ENCODE peak calls at places on chromosomes 3 and 15, in eight cellular contexts. One of them, this sample, is unnamed.

GRCh38 chr3:190496859-190497258 is 17.0 kb upstream of the IL1RAP start:
- DNase-seq in GOT3: no peak
- DNase-seq in BJ: no peak
- DNase-seq in activated gamma-delta T cell treated with Interleukin-2 at 50 U/mL for 16 hours: no peak
- DNase-seq in activated T-cell treated with anti-CD3 and anti-CD28 coated beads, Interleukin-2, amount 50 U/mL, for 24 hours: no peak
- DNase-seq in psoas muscle: no peak
- DNase-seq in SHP77: no peak
- DNase-seq in stimulated activated CD4-positive, alpha-beta T cell treated with anti-CD3 and anti-CD28 coated beads, Interleukin-15, amount 100 ng/mL, for 1 hour: no peak
- DNase-seq in this sample: no peak

GRCh38 chr15:31280037-31280830 is 46.4 kb upstream of the KLF13 start:
- DNase-seq in activated gamma-delta T cell treated with Interleukin-2 at 50 U/mL for 16 hours: no peak
- DNase-seq in SHP77: peak
- DNase-seq in activated T-cell treated with anti-CD3 and anti-CD28 coated beads, Interleukin-2, amount 50 U/mL, for 24 hours: no peak
- DNase-seq in GOT3: no peak
- DNase-seq in BJ: no peak
- DNase-seq in stimulated activated CD4-positive, alpha-beta T cell treated with anti-CD3 and anti-CD28 coated beads, Interleukin-15, amount 100 ng/mL, for 1 hour: no peak
- DNase-seq in psoas muscle: no peak
- DNase-seq in this sample: no peak

GRCh38 chr3:81459733-81460132 is 301.7 kb downstream of the GBE1 start:
- DNase-seq in BJ: no peak
- DNase-seq in activated gamma-delta T cell treated with Interleukin-2 at 50 U/mL for 16 hours: no peak
- DNase-seq in activated T-cell treated with anti-CD3 and anti-CD28 coated beads, Interleukin-2, amount 50 U/mL, for 24 hours: no peak
- DNase-seq in GOT3: no peak
- DNase-seq in SHP77: no peak
- DNase-seq in psoas muscle: no peak
- DNase-seq in stimulated activated CD4-positive, alpha-beta T cell treated with anti-CD3 and anti-CD28 coated beads, Interleukin-15, amount 100 ng/mL, for 1 hour: no peak
- DNase-seq in this sample: no peak

GRCh38 chr3:172040976-172041963 is 1.9 kb downstream of the FNDC3B start:
- DNase-seq in psoas muscle: no peak
- DNase-seq in activated gamma-delta T cell treated with Interleukin-2 at 50 U/mL for 16 hours: no peak
- DNase-seq in SHP77: no peak
- DNase-seq in GOT3: no peak
- DNase-seq in activated T-cell treated with anti-CD3 and anti-CD28 coated beads, Interleukin-2, amount 50 U/mL, for 24 hours: no peak
- DNase-seq in BJ: no peak
- DNase-seq in stimulated activated CD4-positive, alpha-beta T cell treated with anti-CD3 and anti-CD28 coated beads, Interleukin-15, amount 100 ng/mL, for 1 hour: no peak
- DNase-seq in this sample: no peak

GRCh38 chr3:45993421-45994027 is 2.1 kb downstream of the FYCO1 start:
- DNase-seq in SHP77: no peak
- DNase-seq in activated gamma-delta T cell treated with Interleukin-2 at 50 U/mL for 16 hours: peak
- DNase-seq in GOT3: no peak
- DNase-seq in stimulated activated CD4-positive, alpha-beta T cell treated with anti-CD3 and anti-CD28 coated beads, Interleukin-15, amount 100 ng/mL, for 1 hour: no peak
- DNase-seq in psoas muscle: no peak
- DNase-seq in BJ: no peak
- DNase-seq in activated T-cell treated with anti-CD3 and anti-CD28 coated beads, Interleukin-2, amount 50 U/mL, for 24 hours: no peak
- DNase-seq in this sample: no peak

GRCh38 chr15:92393287-92393993 is at the start of gene ST8SIA2:
- DNase-seq in GOT3: no peak
- DNase-seq in SHP77: no peak
- DNase-seq in activated gamma-delta T cell treated with Interleukin-2 at 50 U/mL for 16 hours: no peak
- DNase-seq in psoas muscle: peak
- DNase-seq in BJ: no peak
- DNase-seq in stimulated activated CD4-positive, alpha-beta T cell treated with anti-CD3 and anti-CD28 coated beads, Interleukin-15, amount 100 ng/mL, for 1 hour: no peak
- DNase-seq in activated T-cell treated with anti-CD3 and anti-CD28 coated beads, Interleukin-2, amount 50 U/mL, for 24 hours: no peak
- DNase-seq in this sample: peak

GRCh38 chr15:68725736-68726135 is 95.0 kb downstream of the ANP32A start:
- DNase-seq in psoas muscle: peak
- DNase-seq in activated gamma-delta T cell treated with Interleukin-2 at 50 U/mL for 16 hours: no peak
- DNase-seq in GOT3: no peak
- DNase-seq in stimulated activated CD4-positive, alpha-beta T cell treated with anti-CD3 and anti-CD28 coated beads, Interleukin-15, amount 100 ng/mL, for 1 hour: no peak
- DNase-seq in SHP77: no peak
- DNase-seq in BJ: no peak
- DNase-seq in activated T-cell treated with anti-CD3 and anti-CD28 coated beads, Interleukin-2, amount 50 U/mL, for 24 hours: no peak
- DNase-seq in this sample: no peak

GRCh38 chr3:59426851-59427565 is 377.2 kb upstream of the CFAP20DC start:
- DNase-seq in activated T-cell treated with anti-CD3 and anti-CD28 coated beads, Interleukin-2, amount 50 U/mL, for 24 hours: no peak
- DNase-seq in SHP77: no peak
- DNase-seq in BJ: peak
- DNase-seq in activated gamma-delta T cell treated with Interleukin-2 at 50 U/mL for 16 hours: no peak
- DNase-seq in stimulated activated CD4-positive, alpha-beta T cell treated with anti-CD3 and anti-CD28 coated beads, Interleukin-15, amount 100 ng/mL, for 1 hour: no peak
- DNase-seq in psoas muscle: no peak
- DNase-seq in GOT3: no peak
- DNase-seq in this sample: no peak

GRCh38 chr15:84949043-84949442 is 32.6 kb upstream of the PDE8A start:
- DNase-seq in BJ: no peak
- DNase-seq in stimulated activated CD4-positive, alpha-beta T cell treated with anti-CD3 and anti-CD28 coated beads, Interleukin-15, amount 100 ng/mL, for 1 hour: no peak
- DNase-seq in SHP77: no peak
- DNase-seq in psoas muscle: no peak
- DNase-seq in activated T-cell treated with anti-CD3 and anti-CD28 coated beads, Interleukin-2, amount 50 U/mL, for 24 hours: no peak
- DNase-seq in GOT3: no peak
- DNase-seq in activated gamma-delta T cell treated with Interleukin-2 at 50 U/mL for 16 hours: no peak
- DNase-seq in this sample: no peak

GRCh38 chr3:10683106-10683505 is 132.9 kb upstream of the SLC6A11 start:
- DNase-seq in BJ: no peak
- DNase-seq in psoas muscle: no peak
- DNase-seq in activated gamma-delta T cell treated with Interleukin-2 at 50 U/mL for 16 hours: no peak
- DNase-seq in GOT3: no peak
- DNase-seq in SHP77: no peak
- DNase-seq in stimulated activated CD4-positive, alpha-beta T cell treated with anti-CD3 and anti-CD28 coated beads, Interleukin-15, amount 100 ng/mL, for 1 hour: no peak
- DNase-seq in activated T-cell treated with anti-CD3 and anti-CD28 coated beads, Interleukin-2, amount 50 U/mL, for 24 hours: no peak
- DNase-seq in this sample: no peak

GRCh38 chr15:80485370-80486164 is 81.4 kb downstream of the ARNT2 start:
- DNase-seq in SHP77: peak
- DNase-seq in psoas muscle: no peak
- DNase-seq in activated T-cell treated with anti-CD3 and anti-CD28 coated beads, Interleukin-2, amount 50 U/mL, for 24 hours: no peak
- DNase-seq in activated gamma-delta T cell treated with Interleukin-2 at 50 U/mL for 16 hours: no peak
- DNase-seq in BJ: no peak
- DNase-seq in stimulated activated CD4-positive, alpha-beta T cell treated with anti-CD3 and anti-CD28 coated beads, Interleukin-15, amount 100 ng/mL, for 1 hour: no peak
- DNase-seq in GOT3: no peak
- DNase-seq in this sample: no peak

GRCh38 chr3:167095976-167096375 is 284.1 kb downstream of the ZBBX start:
- DNase-seq in psoas muscle: no peak
- DNase-seq in stimulated activated CD4-positive, alpha-beta T cell treated with anti-CD3 and anti-CD28 coated beads, Interleukin-15, amount 100 ng/mL, for 1 hour: no peak
- DNase-seq in BJ: no peak
- DNase-seq in activated gamma-delta T cell treated with Interleukin-2 at 50 U/mL for 16 hours: no peak
- DNase-seq in activated T-cell treated with anti-CD3 and anti-CD28 coated beads, Interleukin-2, amount 50 U/mL, for 24 hours: no peak
- DNase-seq in SHP77: no peak
- DNase-seq in GOT3: no peak
- DNase-seq in this sample: no peak

GRCh38 chr3:188154758-188155574 is 1.0 kb downstream of the LPP start:
- DNase-seq in psoas muscle: no peak
- DNase-seq in stimulated activated CD4-positive, alpha-beta T cell treated with anti-CD3 and anti-CD28 coated beads, Interleukin-15, amount 100 ng/mL, for 1 hour: no peak
- DNase-seq in activated T-cell treated with anti-CD3 and anti-CD28 coated beads, Interleukin-2, amount 50 U/mL, for 24 hours: no peak
- DNase-seq in BJ: no peak
- DNase-seq in activated gamma-delta T cell treated with Interleukin-2 at 50 U/mL for 16 hours: no peak
- DNase-seq in SHP77: no peak
- DNase-seq in GOT3: no peak
- DNase-seq in this sample: no peak

GRCh38 chr3:126355777-126356372 is 1.3 kb downstream of the KLF15 start:
- DNase-seq in SHP77: no peak
- DNase-seq in stimulated activated CD4-positive, alpha-beta T cell treated with anti-CD3 and anti-CD28 coated beads, Interleukin-15, amount 100 ng/mL, for 1 hour: no peak
- DNase-seq in GOT3: no peak
- DNase-seq in activated gamma-delta T cell treated with Interleukin-2 at 50 U/mL for 16 hours: no peak
- DNase-seq in BJ: no peak
- DNase-seq in activated T-cell treated with anti-CD3 and anti-CD28 coated beads, Interleukin-2, amount 50 U/mL, for 24 hours: peak
- DNase-seq in psoas muscle: peak
- DNase-seq in this sample: peak

GRCh38 chr3:12408984-12409383 is 75.3 kb upstream of the TSEN2 start:
- DNase-seq in BJ: no peak
- DNase-seq in psoas muscle: no peak
- DNase-seq in activated T-cell treated with anti-CD3 and anti-CD28 coated beads, Interleukin-2, amount 50 U/mL, for 24 hours: no peak
- DNase-seq in SHP77: no peak
- DNase-seq in GOT3: no peak
- DNase-seq in activated gamma-delta T cell treated with Interleukin-2 at 50 U/mL for 16 hours: no peak
- DNase-seq in stimulated activated CD4-positive, alpha-beta T cell treated with anti-CD3 and anti-CD28 coated beads, Interleukin-15, amount 100 ng/mL, for 1 hour: no peak
- DNase-seq in this sample: no peak

GRCh38 chr15:39778031-39778430 is 4.6 kb downstream of the FSIP1 start:
- DNase-seq in SHP77: no peak
- DNase-seq in GOT3: no peak
- DNase-seq in activated T-cell treated with anti-CD3 and anti-CD28 coated beads, Interleukin-2, amount 50 U/mL, for 24 hours: no peak
- DNase-seq in activated gamma-delta T cell treated with Interleukin-2 at 50 U/mL for 16 hours: no peak
- DNase-seq in BJ: no peak
- DNase-seq in stimulated activated CD4-positive, alpha-beta T cell treated with anti-CD3 and anti-CD28 coated beads, Interleukin-15, amount 100 ng/mL, for 1 hour: no peak
- DNase-seq in psoas muscle: no peak
- DNase-seq in this sample: no peak

GRCh38 chr3:52518723-52519444 is 14.8 kb downstream of the NT5DC2 start:
- DNase-seq in activated T-cell treated with anti-CD3 and anti-CD28 coated beads, Interleukin-2, amount 50 U/mL, for 24 hours: no peak
- DNase-seq in activated gamma-delta T cell treated with Interleukin-2 at 50 U/mL for 16 hours: no peak
- DNase-seq in GOT3: no peak
- DNase-seq in SHP77: peak
- DNase-seq in psoas muscle: peak
- DNase-seq in stimulated activated CD4-positive, alpha-beta T cell treated with anti-CD3 and anti-CD28 coated beads, Interleukin-15, amount 100 ng/mL, for 1 hour: no peak
- DNase-seq in BJ: no peak
- DNase-seq in this sample: no peak

GRCh38 chr3:128572013-128572412 is 78.6 kb downstream of the RPN1 start:
- DNase-seq in BJ: no peak
- DNase-seq in activated gamma-delta T cell treated with Interleukin-2 at 50 U/mL for 16 hours: no peak
- DNase-seq in activated T-cell treated with anti-CD3 and anti-CD28 coated beads, Interleukin-2, amount 50 U/mL, for 24 hours: no peak
- DNase-seq in psoas muscle: no peak
- DNase-seq in GOT3: no peak
- DNase-seq in stimulated activated CD4-positive, alpha-beta T cell treated with anti-CD3 and anti-CD28 coated beads, Interleukin-15, amount 100 ng/mL, for 1 hour: no peak
- DNase-seq in SHP77: no peak
- DNase-seq in this sample: no peak

GRCh38 chr3:169668081-169668956 is 4.8 kb upstream of the MECOM start:
- DNase-seq in BJ: no peak
- DNase-seq in GOT3: peak
- DNase-seq in activated T-cell treated with anti-CD3 and anti-CD28 coated beads, Interleukin-2, amount 50 U/mL, for 24 hours: peak
- DNase-seq in stimulated activated CD4-positive, alpha-beta T cell treated with anti-CD3 and anti-CD28 coated beads, Interleukin-15, amount 100 ng/mL, for 1 hour: no peak
- DNase-seq in activated gamma-delta T cell treated with Interleukin-2 at 50 U/mL for 16 hours: no peak
- DNase-seq in SHP77: no peak
- DNase-seq in psoas muscle: peak
- DNase-seq in this sample: peak

GRCh38 chr15:89628791-89629715 is 26.2 kb downstream of the KIF7 start:
- DNase-seq in psoas muscle: no peak
- DNase-seq in activated T-cell treated with anti-CD3 and anti-CD28 coated beads, Interleukin-2, amount 50 U/mL, for 24 hours: no peak
- DNase-seq in SHP77: no peak
- DNase-seq in stimulated activated CD4-positive, alpha-beta T cell treated with anti-CD3 and anti-CD28 coated beads, Interleukin-15, amount 100 ng/mL, for 1 hour: no peak
- DNase-seq in activated gamma-delta T cell treated with Interleukin-2 at 50 U/mL for 16 hours: no peak
- DNase-seq in BJ: no peak
- DNase-seq in GOT3: no peak
- DNase-seq in this sample: no peak

GRCh38 chr3:74613566-74613965 is 893 bp downstream of the CNTN3 start:
- DNase-seq in activated T-cell treated with anti-CD3 and anti-CD28 coated beads, Interleukin-2, amount 50 U/mL, for 24 hours: no peak
- DNase-seq in psoas muscle: no peak
- DNase-seq in GOT3: no peak
- DNase-seq in activated gamma-delta T cell treated with Interleukin-2 at 50 U/mL for 16 hours: no peak
- DNase-seq in SHP77: no peak
- DNase-seq in BJ: no peak
- DNase-seq in stimulated activated CD4-positive, alpha-beta T cell treated with anti-CD3 and anti-CD28 coated beads, Interleukin-15, amount 100 ng/mL, for 1 hour: no peak
- DNase-seq in this sample: no peak

GRCh38 chr15:30984542-30984941 is 6.9 kb downstream of the MTMR10 start:
- DNase-seq in GOT3: no peak
- DNase-seq in SHP77: no peak
- DNase-seq in BJ: no peak
- DNase-seq in activated T-cell treated with anti-CD3 and anti-CD28 coated beads, Interleukin-2, amount 50 U/mL, for 24 hours: no peak
- DNase-seq in stimulated activated CD4-positive, alpha-beta T cell treated with anti-CD3 and anti-CD28 coated beads, Interleukin-15, amount 100 ng/mL, for 1 hour: no peak
- DNase-seq in psoas muscle: no peak
- DNase-seq in activated gamma-delta T cell treated with Interleukin-2 at 50 U/mL for 16 hours: no peak
- DNase-seq in this sample: no peak

GRCh38 chr15:36589971-36590370 is 10.5 kb downstream of the CDIN1 start:
- DNase-seq in psoas muscle: no peak
- DNase-seq in stimulated activated CD4-positive, alpha-beta T cell treated with anti-CD3 and anti-CD28 coated beads, Interleukin-15, amount 100 ng/mL, for 1 hour: no peak
- DNase-seq in activated T-cell treated with anti-CD3 and anti-CD28 coated beads, Interleukin-2, amount 50 U/mL, for 24 hours: no peak
- DNase-seq in activated gamma-delta T cell treated with Interleukin-2 at 50 U/mL for 16 hours: no peak
- DNase-seq in SHP77: no peak
- DNase-seq in GOT3: no peak
- DNase-seq in BJ: no peak
- DNase-seq in this sample: no peak

GRCh38 chr3:99902091-99902490 is 84.4 kb downstream of the CMSS1 start:
- DNase-seq in SHP77: no peak
- DNase-seq in stimulated activated CD4-positive, alpha-beta T cell treated with anti-CD3 and anti-CD28 coated beads, Interleukin-15, amount 100 ng/mL, for 1 hour: no peak
- DNase-seq in psoas muscle: no peak
- DNase-seq in BJ: no peak
- DNase-seq in activated T-cell treated with anti-CD3 and anti-CD28 coated beads, Interleukin-2, amount 50 U/mL, for 24 hours: no peak
- DNase-seq in activated gamma-delta T cell treated with Interleukin-2 at 50 U/mL for 16 hours: no peak
- DNase-seq in GOT3: no peak
- DNase-seq in this sample: no peak

GRCh38 chr3:129829640-129830039 is 63.9 kb downstream of the TMCC1 start:
- DNase-seq in SHP77: peak
- DNase-seq in GOT3: no peak
- DNase-seq in BJ: peak
- DNase-seq in activated T-cell treated with anti-CD3 and anti-CD28 coated beads, Interleukin-2, amount 50 U/mL, for 24 hours: no peak
- DNase-seq in activated gamma-delta T cell treated with Interleukin-2 at 50 U/mL for 16 hours: peak
- DNase-seq in stimulated activated CD4-positive, alpha-beta T cell treated with anti-CD3 and anti-CD28 coated beads, Interleukin-15, amount 100 ng/mL, for 1 hour: no peak
- DNase-seq in psoas muscle: peak
- DNase-seq in this sample: peak

GRCh38 chr3:12507871-12508281 is 23.6 kb downstream of the TSEN2 start:
- DNase-seq in stimulated activated CD4-positive, alpha-beta T cell treated with anti-CD3 and anti-CD28 coated beads, Interleukin-15, amount 100 ng/mL, for 1 hour: no peak
- DNase-seq in BJ: no peak
- DNase-seq in SHP77: peak
- DNase-seq in activated gamma-delta T cell treated with Interleukin-2 at 50 U/mL for 16 hours: no peak
- DNase-seq in activated T-cell treated with anti-CD3 and anti-CD28 coated beads, Interleukin-2, amount 50 U/mL, for 24 hours: no peak
- DNase-seq in GOT3: peak
- DNase-seq in psoas muscle: peak
- DNase-seq in this sample: no peak

GRCh38 chr3:193190387-193190786 is 50.6 kb upstream of the PLAAT1 start:
- DNase-seq in BJ: no peak
- DNase-seq in activated T-cell treated with anti-CD3 and anti-CD28 coated beads, Interleukin-2, amount 50 U/mL, for 24 hours: no peak
- DNase-seq in SHP77: no peak
- DNase-seq in stimulated activated CD4-positive, alpha-beta T cell treated with anti-CD3 and anti-CD28 coated beads, Interleukin-15, amount 100 ng/mL, for 1 hour: no peak
- DNase-seq in activated gamma-delta T cell treated with Interleukin-2 at 50 U/mL for 16 hours: no peak
- DNase-seq in GOT3: no peak
- DNase-seq in psoas muscle: no peak
- DNase-seq in this sample: peak

GRCh38 chr15:62138124-62138523 is 27.0 kb downstream of the C2CD4B start:
- DNase-seq in activated gamma-delta T cell treated with Interleukin-2 at 50 U/mL for 16 hours: no peak
- DNase-seq in activated T-cell treated with anti-CD3 and anti-CD28 coated beads, Interleukin-2, amount 50 U/mL, for 24 hours: no peak
- DNase-seq in stimulated activated CD4-positive, alpha-beta T cell treated with anti-CD3 and anti-CD28 coated beads, Interleukin-15, amount 100 ng/mL, for 1 hour: no peak
- DNase-seq in BJ: no peak
- DNase-seq in GOT3: no peak
- DNase-seq in psoas muscle: no peak
- DNase-seq in SHP77: no peak
- DNase-seq in this sample: no peak

GRCh38 chr3:150057227-150057626 is 86.5 kb upstream of the PFN2 start:
- DNase-seq in SHP77: no peak
- DNase-seq in GOT3: no peak
- DNase-seq in activated gamma-delta T cell treated with Interleukin-2 at 50 U/mL for 16 hours: no peak
- DNase-seq in psoas muscle: no peak
- DNase-seq in stimulated activated CD4-positive, alpha-beta T cell treated with anti-CD3 and anti-CD28 coated beads, Interleukin-15, amount 100 ng/mL, for 1 hour: no peak
- DNase-seq in BJ: no peak
- DNase-seq in activated T-cell treated with anti-CD3 and anti-CD28 coated beads, Interleukin-2, amount 50 U/mL, for 24 hours: no peak
- DNase-seq in this sample: no peak

GRCh38 chr15:67839358-67839928 is 402 bp downstream of the RNU6-1 start:
- DNase-seq in activated gamma-delta T cell treated with Interleukin-2 at 50 U/mL for 16 hours: no peak
- DNase-seq in SHP77: peak
- DNase-seq in GOT3: peak
- DNase-seq in BJ: no peak
- DNase-seq in activated T-cell treated with anti-CD3 and anti-CD28 coated beads, Interleukin-2, amount 50 U/mL, for 24 hours: peak
- DNase-seq in stimulated activated CD4-positive, alpha-beta T cell treated with anti-CD3 and anti-CD28 coated beads, Interleukin-15, amount 100 ng/mL, for 1 hour: no peak
- DNase-seq in psoas muscle: no peak
- DNase-seq in this sample: no peak

GRCh38 chr3:157195965-157196364 is 36.0 kb upstream of the CCNL1 start:
- DNase-seq in activated gamma-delta T cell treated with Interleukin-2 at 50 U/mL for 16 hours: no peak
- DNase-seq in SHP77: no peak
- DNase-seq in psoas muscle: no peak
- DNase-seq in GOT3: no peak
- DNase-seq in BJ: no peak
- DNase-seq in activated T-cell treated with anti-CD3 and anti-CD28 coated beads, Interleukin-2, amount 50 U/mL, for 24 hours: no peak
- DNase-seq in stimulated activated CD4-positive, alpha-beta T cell treated with anti-CD3 and anti-CD28 coated beads, Interleukin-15, amount 100 ng/mL, for 1 hour: no peak
- DNase-seq in this sample: no peak

GRCh38 chr3:175957427-175957826 is 1098.3 kb downstream of the NAALADL2 start:
- DNase-seq in activated gamma-delta T cell treated with Interleukin-2 at 50 U/mL for 16 hours: no peak
- DNase-seq in stimulated activated CD4-positive, alpha-beta T cell treated with anti-CD3 and anti-CD28 coated beads, Interleukin-15, amount 100 ng/mL, for 1 hour: no peak
- DNase-seq in psoas muscle: no peak
- DNase-seq in BJ: no peak
- DNase-seq in activated T-cell treated with anti-CD3 and anti-CD28 coated beads, Interleukin-2, amount 50 U/mL, for 24 hours: no peak
- DNase-seq in SHP77: no peak
- DNase-seq in GOT3: no peak
- DNase-seq in this sample: no peak

GRCh38 chr3:126959921-126960603 is 22.9 kb upstream of the PLXNA1 start:
- DNase-seq in GOT3: no peak
- DNase-seq in activated gamma-delta T cell treated with Interleukin-2 at 50 U/mL for 16 hours: no peak
- DNase-seq in stimulated activated CD4-positive, alpha-beta T cell treated with anti-CD3 and anti-CD28 coated beads, Interleukin-15, amount 100 ng/mL, for 1 hour: no peak
- DNase-seq in BJ: no peak
- DNase-seq in psoas muscle: no peak
- DNase-seq in SHP77: no peak
- DNase-seq in activated T-cell treated with anti-CD3 and anti-CD28 coated beads, Interleukin-2, amount 50 U/mL, for 24 hours: no peak
- DNase-seq in this sample: no peak

GRCh38 chr3:14461748-14462324 is 59.4 kb downstream of the SLC6A6 start:
- DNase-seq in stimulated activated CD4-positive, alpha-beta T cell treated with anti-CD3 and anti-CD28 coated beads, Interleukin-15, amount 100 ng/mL, for 1 hour: no peak
- DNase-seq in activated gamma-delta T cell treated with Interleukin-2 at 50 U/mL for 16 hours: peak
- DNase-seq in BJ: no peak
- DNase-seq in SHP77: no peak
- DNase-seq in psoas muscle: no peak
- DNase-seq in activated T-cell treated with anti-CD3 and anti-CD28 coated beads, Interleukin-2, amount 50 U/mL, for 24 hours: peak
- DNase-seq in GOT3: no peak
- DNase-seq in this sample: no peak